ENCODE peak calls at places on chromosomes 12 and 14, in ten cellular contexts. S is psoas muscle; K is hypothalamus; J is activated CD4-positive, alpha-beta T cell treated with anti-CD3 and anti-CD28 coated beads, Interleukin-2, amount 50 U/mL, for 4 hours; Y is activated CD8-positive, alpha-beta T cell treated with anti-CD3 and anti-CD28 coated beads for 36 hours; G is NCI-H2081 treated with DMSO at 0.1 percent for 48 hours; W is AG08395; F is EL; D is lower leg skin; I is mesothelial cell of epicardium. C is an unnamed sample.

GRCh38 chr12:110582286-110583136 is 607 bp downstream of the PPTC7 start:
- DNase-seq in S (peak; percentile 84), K (peak; percentile 66), J (peak; percentile 74), Y (peak; percentile 79), G (no peak), W (peak; percentile 22), F (peak; percentile 53), D (peak; percentile 59), I (peak; percentile 38), C (peak; percentile 75)

GRCh38 chr14:104085032-104085888 is at the start of gene ASPG:
- DNase-seq in S (peak; percentile 62), K (no peak), J (no peak), Y (peak; percentile 26), G (no peak), W (no peak), F (no peak), D (no peak), I (peak; percentile 29), C (peak; percentile 87)

GRCh38 chr14:92199763-92200162 is 78.0 kb downstream of the CPSF2 start:
- DNase-seq in S (no peak), K (no peak), J (no peak), Y (no peak), G (no peak), W (no peak), F (no peak), D (no peak), I (no peak), C (no peak)

GRCh38 chr12:120413901-120414695 is 23.8 kb upstream of the COX6A1 start:
- DNase-seq in S (no peak), K (peak; percentile 48), J (no peak), Y (no peak), G (no peak), W (no peak), F (no peak), D (no peak), I (no peak), C (no peak)

GRCh38 chr12:90899456-90900182 is 55.4 kb downstream of the CCER1 start:
- DNase-seq in S (no peak), K (no peak), J (no peak), Y (no peak), G (no peak), W (peak; percentile 25), F (peak; percentile 71), D (no peak), I (no peak), C (no peak)

GRCh38 chr14:55850803-55851202 is 267.4 kb upstream of the PELI2 start:
- DNase-seq in S (no peak), K (no peak), J (no peak), Y (no peak), G (no peak), W (peak; percentile 63), F (peak; percentile 67), D (peak; percentile 54), I (no peak), C (no peak)

GRCh38 chr12:11795910-11796459 is 146.5 kb downstream of the ETV6 start:
- DNase-seq in S (no peak), K (no peak), J (no peak), Y (no peak), G (no peak), W (no peak), F (peak; percentile 81), D (no peak), I (no peak), C (no peak)

GRCh38 chr14:60482743-60483142 is 3.1 kb downstream of the C14orf39 start:
- DNase-seq in S (no peak), K (no peak), J (no peak), Y (no peak), G (no peak), W (no peak), F (no peak), D (no peak), I (no peak), C (no peak)

GRCh38 chr12:98483621-98484455 is 31.6 kb upstream of the TMPO start:
- DNase-seq in S (no peak), K (no peak), J (no peak), Y (no peak), G (no peak), W (no peak), F (no peak), D (no peak), I (no peak), C (no peak)

GRCh38 chr12:86117711-86118110 is 138.5 kb downstream of the MGAT4C start:
- DNase-seq in S (no peak), K (no peak), J (no peak), Y (no peak), G (no peak), W (no peak), F (no peak), D (no peak), I (no peak), C (no peak)

GRCh38 chr14:90491221-90491867 is 94.5 kb downstream of the CALM1 start:
- DNase-seq in S (peak; percentile 83), K (peak; percentile 82), J (no peak), Y (no peak), G (no peak), W (peak; percentile 49), F (peak; percentile 23), D (no peak), I (no peak), C (peak; percentile 87)

GRCh38 chr14:60196291-60196690 is 31.1 kb upstream of the DHRS7 start:
- DNase-seq in S (no peak), K (no peak), J (no peak), Y (no peak), G (no peak), W (no peak), F (peak; percentile 15), D (no peak), I (no peak), C (no peak)

GRCh38 chr14:81710232-81710845 is 176.7 kb upstream of the SEL1L start:
- DNase-seq in S (no peak), K (no peak), J (no peak), Y (peak; percentile 10), G (no peak), W (peak; percentile 16), F (peak; percentile 1), D (no peak), I (no peak), C (no peak)

GRCh38 chr14:89378119-89378518 is 38.9 kb downstream of the FOXN3 start:
- DNase-seq in S (no peak), K (no peak), J (peak; percentile 6), Y (peak; percentile 53), G (no peak), W (no peak), F (peak; percentile 65), D (no peak), I (no peak), C (no peak)

GRCh38 chr14:90344920-90345557 is 13.3 kb upstream of the NRDE2 start:
- DNase-seq in S (no peak), K (no peak), J (no peak), Y (no peak), G (no peak), W (no peak), F (no peak), D (no peak), I (no peak), C (no peak)

GRCh38 chr12:52155048-52155868 is 36.6 kb downstream of the KRT80 start:
- DNase-seq in S (no peak), K (no peak), J (no peak), Y (no peak), G (no peak), W (peak; percentile 41), F (no peak), D (peak; percentile 66), I (no peak), C (no peak)

GRCh38 chr14:94573706-94574105 is 7.5 kb upstream of the SERPINA5 start:
- DNase-seq in S (no peak), K (no peak), J (no peak), Y (no peak), G (no peak), W (no peak), F (no peak), D (no peak), I (no peak), C (no peak)

GRCh38 chr14:103576371-103577024 is 13.7 kb downstream of the COA8 start:
- DNase-seq in S (peak; percentile 88), K (peak; percentile 69), J (no peak), Y (no peak), G (peak; percentile 42), W (peak; percentile 96), F (peak; percentile 76), D (peak; percentile 91), I (peak; percentile 37), C (peak; percentile 91)

GRCh38 chr14:102510616-102511520 is 1.3 kb upstream of the ANKRD9 start:
- DNase-seq in S (no peak), K (no peak), J (no peak), Y (peak; percentile 55), G (no peak), W (no peak), F (no peak), D (peak; percentile 39), I (no peak), C (no peak)

GRCh38 chr14:97931273-97931672 is 1134.1 kb downstream of the VRK1 start:
- DNase-seq in S (no peak), K (no peak), J (no peak), Y (peak; percentile 6), G (no peak), W (no peak), F (no peak), D (no peak), I (no peak), C (no peak)

GRCh38 chr12:67747869-67748760 is 99.6 kb downstream of the DYRK2 start:
- DNase-seq in S (peak; percentile 80), K (no peak), J (no peak), Y (no peak), G (no peak), W (peak; percentile 66), F (peak; percentile 74), D (no peak), I (no peak), C (no peak)

GRCh38 chr14:55240526-55241178 is 30.6 kb upstream of the FBXO34 start:
- DNase-seq in S (no peak), K (no peak), J (no peak), Y (no peak), G (no peak), W (no peak), F (peak; percentile 72), D (no peak), I (peak; percentile 21), C (no peak)

GRCh38 chr14:31926123-31926522 is 151.0 kb upstream of the ARHGAP5 start:
- DNase-seq in S (no peak), K (no peak), J (no peak), Y (peak; percentile 30), G (no peak), W (no peak), F (peak; percentile 48), D (no peak), I (no peak), C (no peak)

GRCh38 chr14:102220031-102220430 is 80.3 kb downstream of the WDR20 start:
- DNase-seq in S (no peak), K (no peak), J (no peak), Y (peak; percentile 57), G (no peak), W (no peak), F (no peak), D (no peak), I (no peak), C (no peak)

GRCh38 chr12:89417246-89417977 is 65.1 kb upstream of the DUSP6 start:
- DNase-seq in S (no peak), K (no peak), J (no peak), Y (no peak), G (no peak), W (peak; percentile 17), F (peak; percentile 56), D (no peak), I (no peak), C (no peak)

GRCh38 chr12:1630081-1630826 is 1.2 kb downstream of the WNT5B start:
- DNase-seq in S (peak; percentile 68), K (peak; percentile 20), J (no peak), Y (peak; percentile 27), G (no peak), W (peak; percentile 64), F (no peak), D (peak; percentile 40), I (no peak), C (peak; percentile 54)

GRCh38 chr14:78805586-78805985 is 635.4 kb downstream of the NRXN3 start:
- DNase-seq in S (no peak), K (no peak), J (no peak), Y (no peak), G (no peak), W (no peak), F (no peak), D (no peak), I (no peak), C (no peak)

GRCh38 chr14:51441001-51441400 is 201.0 kb downstream of the TMX1 start:
- DNase-seq in S (no peak), K (no peak), J (no peak), Y (no peak), G (no peak), W (no peak), F (peak; percentile 55), D (no peak), I (no peak), C (no peak)